ENCODE peak calls at places on chromosomes 5 and 9, in nine cellular contexts. L, A, R, H, T, V, Y, N and C are unnamed samples.
A peak's percentile ranks its signal among the peaks of the same experiment; 100 is the strongest.

GRCh38 chr9:36328798-36329411 is 70.7 kb upstream of the GNE start:
- DNase-seq in T (peak; percentile 53), A (no peak), R (no peak), V (peak; percentile 78), Y (peak; percentile 45), N (no peak), H (no peak), L (no peak), C (peak; percentile 16)

GRCh38 chr9:128149951-128150593 is 819 bp downstream of the LCN2 start:
- DNase-seq in L (no peak), R (no peak), A (no peak), V (no peak), N (no peak), H (no peak), Y (no peak), T (no peak), C (no peak)

GRCh38 chr5:135264451-135265445 is 134.3 kb downstream of the MACROH2A1 start:
- DNase-seq in N (no peak), H (no peak), R (no peak), L (no peak), Y (no peak), T (no peak), V (peak; percentile 74), A (no peak), C (no peak)

GRCh38 chr9:91572811-91573210 is 149.2 kb upstream of the NFIL3 start:
- DNase-seq in A (no peak), V (no peak), Y (no peak), H (no peak), L (no peak), R (no peak), T (no peak), N (no peak), C (no peak)

GRCh38 chr9:100346836-100347235 is 5.9 kb downstream of the TEX10 start:
- DNase-seq in H (no peak), Y (no peak), T (no peak), N (no peak), R (no peak), L (no peak), A (no peak), V (no peak), C (no peak)

GRCh38 chr5:123921193-123921592 is 409.2 kb downstream of the CSNK1G3 start:
- DNase-seq in R (no peak), L (no peak), H (no peak), T (no peak), Y (no peak), A (no peak), V (no peak), N (no peak), C (no peak)

GRCh38 chr9:30140415-30140814 is 2244.0 kb upstream of the ACO1 start:
- DNase-seq in V (no peak), H (no peak), L (no peak), R (no peak), Y (no peak), A (no peak), T (no peak), N (no peak), C (no peak)

GRCh38 chr9:2290382-2290781 is 275.2 kb downstream of the SMARCA2 start:
- DNase-seq in L (no peak), A (no peak), N (no peak), R (no peak), Y (no peak), V (no peak), H (no peak), T (no peak), C (no peak)

GRCh38 chr5:31124906-31125305 is 68.6 kb upstream of the CDH6 start:
- DNase-seq in H (no peak), V (no peak), Y (no peak), L (no peak), T (no peak), R (no peak), A (no peak), N (no peak), C (no peak)

GRCh38 chr5:123882305-123882704 is 370.3 kb downstream of the CSNK1G3 start:
- DNase-seq in H (no peak), T (no peak), R (no peak), N (no peak), Y (no peak), L (no peak), V (no peak), A (no peak), C (no peak)

GRCh38 chr5:16812911-16813310 is 123.2 kb downstream of the MYO10 start:
- DNase-seq in Y (no peak), T (no peak), A (no peak), R (no peak), V (peak; percentile 36), H (no peak), L (no peak), N (no peak), C (no peak)

GRCh38 chr5:157049605-157050004 is 9.3 kb downstream of the HAVCR1 start:
- DNase-seq in R (no peak), N (no peak), V (peak; percentile 78), Y (no peak), T (no peak), L (no peak), H (no peak), A (no peak), C (no peak)

GRCh38 chr9:106892632-106893031 is 29.7 kb downstream of the ZNF462 start:
- DNase-seq in V (peak; percentile 97), Y (peak; percentile 47), L (peak; percentile 46), A (peak; percentile 83), R (no peak), N (peak; percentile 59), H (no peak), T (no peak), C (peak; percentile 95)

GRCh38 chr5:153562189-153562588 is 71.7 kb downstream of the GRIA1 start:
- DNase-seq in N (no peak), H (no peak), Y (no peak), R (no peak), T (no peak), A (no peak), L (no peak), V (peak; percentile 59), C (peak; percentile 64)

GRCh38 chr9:128718047-128718446 is 5.9 kb downstream of the ZDHHC12 start:
- DNase-seq in H (no peak), R (no peak), N (no peak), L (no peak), T (no peak), A (no peak), V (no peak), Y (no peak), C (no peak)

GRCh38 chr5:40052812-40053211 is 626.9 kb upstream of the PTGER4 start:
- DNase-seq in N (no peak), A (no peak), R (no peak), V (no peak), T (no peak), H (no peak), Y (no peak), L (no peak), C (no peak)

GRCh38 chr9:133153227-133154096 is 10.3 kb downstream of the GBGT1 start:
- DNase-seq in R (no peak), L (no peak), V (no peak), A (no peak), N (no peak), Y (no peak), T (no peak), H (no peak), C (no peak)

GRCh38 chr9:128421474-128422010 is 885 bp downstream of the CERCAM start:
- DNase-seq in R (no peak), A (no peak), T (peak; percentile 27), N (peak; percentile 43), Y (no peak), L (peak; percentile 38), V (no peak), H (no peak), C (no peak)

GRCh38 chr9:99796231-99796630 is 25.5 kb upstream of the NR4A3 start:
- DNase-seq in R (no peak), N (no peak), A (no peak), H (no peak), V (no peak), T (no peak), L (no peak), Y (no peak), C (no peak)

GRCh38 chr5:77426670-77427069 is 65.4 kb downstream of the WDR41 start:
- DNase-seq in L (no peak), T (no peak), H (no peak), V (peak; percentile 70), N (no peak), R (no peak), A (no peak), Y (no peak), C (no peak)

GRCh38 chr5:126443374-126443851 is 20.2 kb downstream of the GRAMD2B start:
- DNase-seq in Y (no peak), L (no peak), R (no peak), A (no peak), H (no peak), T (no peak), N (no peak), V (no peak), C (no peak)
- H3K4me1 ChIP-seq in Y (no peaks in the 10 kb centered on the region), L (no peaks in the 10 kb centered on the region), R (peaks cover 32% of the 10 kb centered on the region), A (no peaks in the 10 kb centered on the region), H (peaks cover 18% of the 10 kb centered on the region), T (peaks cover 9% of the 10 kb centered on the region), N (no peaks in the 10 kb centered on the region), V (peaks cover 7% of the 10 kb centered on the region), C (peaks cover 24% of the 10 kb centered on the region)

GRCh38 chr9:98085955-98086354 is 29.4 kb downstream of the NANS start:
- DNase-seq in H (no peak), R (peak; percentile 1), N (no peak), Y (peak; percentile 59), L (no peak), V (no peak), A (no peak), T (no peak), C (no peak)
- H3K36me3 ChIP-seq in H (no peaks in the 10 kb centered on the region), R (peaks cover 39% of the 10 kb centered on the region), N (peaks cover 39% of the 10 kb centered on the region), Y (peaks cover 32% of the 10 kb centered on the region), L (no peaks in the 10 kb centered on the region), V (peaks cover 29% of the 10 kb centered on the region), A (peaks cover 57% of the 10 kb centered on the region), T (peaks cover 69% of the 10 kb centered on the region), C (peaks cover 29% of the 10 kb centered on the region)

GRCh38 chr5:55432549-55432948 is 102.2 kb downstream of the PLPP1 start:
- DNase-seq in N (no peak), R (no peak), Y (no peak), L (no peak), V (no peak), H (no peak), T (no peak), A (no peak), C (no peak)
- H3K9me3 ChIP-seq in N (no peaks in the 10 kb centered on the region), R (no peaks in the 10 kb centered on the region), Y (peaks cover 16% of the 10 kb centered on the region), L (no peaks in the 10 kb centered on the region), V (no peaks in the 10 kb centered on the region), H (no peaks in the 10 kb centered on the region), T (no peaks in the 10 kb centered on the region), A (no peaks in the 10 kb centered on the region), C (no peaks in the 10 kb centered on the region)

DNA sequence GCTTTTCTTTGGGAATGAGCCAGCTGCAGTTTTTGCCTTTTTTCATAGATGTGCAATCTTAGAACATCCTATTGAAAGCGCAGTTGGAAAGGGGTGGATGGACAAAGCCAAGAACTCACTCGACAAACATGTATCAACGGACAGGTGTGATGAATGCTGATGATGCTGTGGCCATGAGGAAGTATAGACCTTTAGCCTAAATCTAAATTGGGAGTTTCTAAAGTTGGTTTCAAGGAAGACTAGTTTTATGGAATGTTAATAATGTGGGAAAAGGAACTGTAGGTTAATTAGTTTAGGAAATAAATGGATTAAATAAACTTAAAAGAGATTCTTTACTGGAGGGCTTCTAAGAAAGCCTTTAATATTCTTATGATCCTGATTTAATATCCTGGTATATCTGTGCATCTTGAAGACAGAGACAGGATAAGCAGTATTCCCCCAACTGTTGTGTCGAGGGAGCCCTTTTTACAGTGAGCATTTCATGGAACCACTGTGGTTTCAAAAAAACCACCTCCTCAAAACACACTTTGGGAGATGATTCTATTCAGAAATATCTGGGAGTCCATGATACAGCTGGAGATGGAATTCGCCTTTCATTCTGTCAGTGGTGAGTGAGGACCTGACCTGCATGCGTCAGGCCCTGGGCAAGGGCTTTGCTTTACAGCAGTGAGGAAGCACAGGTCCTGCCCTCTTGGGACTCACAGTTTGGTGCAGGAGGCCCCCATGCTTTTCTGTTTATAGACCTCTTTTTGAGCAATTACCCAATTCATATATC is 82.6 kb downstream of the AOPEP start:
- DNase-seq in L (no peak), N (no peak), T (no peak), R (no peak), Y (no peak), V (no peak), H (no peak), A (no peak), C (no peak)
- H3K4me1 ChIP-seq in L (no peaks in the 10 kb centered on the region), N (peaks cover 32% of the 10 kb centered on the region), T (no peaks in the 10 kb centered on the region), R (peaks cover 77% of the 10 kb centered on the region), Y (no peaks in the 10 kb centered on the region), V (peaks cover 26% of the 10 kb centered on the region), H (peaks cover 48% of the 10 kb centered on the region), A (peaks cover 28% of the 10 kb centered on the region), C (peaks cover 33% of the 10 kb centered on the region)